ENCODE peak calls at places on chromosomes 5 and 9, in seven cellular contexts. F is SK-N-SH, E is H1, D is HCT116, U is K562, H is HepG2, V is GM12878. L is an unnamed sample.

GRCh38 chr9:75775966-75776691 is 114.3 kb upstream of the PCSK5 start:
- DNase-seq in U (no peak), H (no peak), F (no peak), D (no peak), V (no peak), E (no peak), L (no peak)

GRCh38 chr5:6322163-6322713 is 56.1 kb downstream of the MED10 start:
- DNase-seq in U (no peak), V (no peak), F (no peak), D (no peak), H (no peak), E (no peak), L (no peak)

GRCh38 chr5:157828949-157829639 is 29.9 kb downstream of the CLINT1 start:
- DNase-seq in U (peak), H (no peak), D (no peak), V (no peak), F (peak), E (peak), L (peak)

GRCh38 chr9:2934883-2935282 is 91.0 kb upstream of the PUM3 start:
- DNase-seq in H (no peak), V (no peak), F (no peak), D (no peak), E (no peak), U (no peak), L (no peak)

GRCh38 chr9:123360161-123361085 is 4.4 kb downstream of the CRB2 start:
- DNase-seq in D (no peak), F (peak), V (no peak), E (peak), U (peak), H (peak), L (no peak)

GRCh38 chr9:19026375-19026774 is 6.6 kb downstream of the SAXO1 start:
- DNase-seq in D (no peak), E (no peak), F (no peak), H (no peak), U (no peak), V (no peak), L (no peak)

GRCh38 chr5:37812365-37812764 is 27.5 kb downstream of the GDNF start:
- DNase-seq in F (no peak), U (peak), H (no peak), D (no peak), E (no peak), V (no peak), L (no peak)

GRCh38 chr9:98472216-98472615 is 216.8 kb upstream of the TBC1D2 start:
- DNase-seq in U (no peak), H (no peak), V (no peak), F (no peak), E (no peak), D (no peak), L (no peak)

GRCh38 chr9:33628865-33629410 is 104.9 kb downstream of the ANKRD18B start:
- DNase-seq in F (no peak), E (no peak), V (no peak), D (no peak), U (no peak), H (no peak), L (no peak)

GRCh38 chr5:114473541-114473940 is 111.7 kb downstream of the KCNN2 start:
- DNase-seq in U (no peak), V (no peak), F (no peak), H (no peak), E (no peak), D (no peak), L (peak)

GRCh38 chr9:36676823-36677521 is 104.3 kb downstream of the MELK start:
- DNase-seq in D (no peak), U (no peak), E (no peak), F (peak), V (no peak), H (no peak), L (no peak)

GRCh38 chr9:36679710-36680109 is 107.0 kb downstream of the MELK start:
- DNase-seq in V (no peak), F (no peak), U (no peak), E (no peak), H (no peak), D (no peak), L (no peak)

DNA sequence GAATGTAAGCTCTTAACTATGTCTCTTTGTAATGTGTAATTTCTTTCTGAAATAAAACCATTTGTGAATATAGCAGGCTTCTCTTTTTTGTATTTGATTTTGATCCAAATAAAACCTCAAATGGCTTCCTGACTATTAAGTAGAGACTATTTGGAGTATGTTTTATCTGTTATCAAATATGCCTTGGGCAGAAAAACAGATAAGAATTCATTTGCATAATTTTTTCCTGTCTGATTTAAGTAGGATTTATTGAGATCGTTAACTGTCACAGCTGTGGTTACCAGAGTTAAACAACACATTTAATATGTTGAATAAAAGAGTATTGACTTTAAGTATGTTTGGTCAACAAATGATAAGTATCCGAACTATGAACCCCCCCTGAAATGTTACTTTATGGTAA is 104.9 kb downstream of the MELK start:
- DNase-seq in U (no peak), V (no peak), H (no peak), D (no peak), E (no peak), F (peak), L (no peak)
- TF ChIP-seq JUND in U (no peak), V (no peak), H (no peak), D (no peak), E (no peak), F (no peak), L (no peak)

GRCh38 chr5:57531333-57531732 is 48.7 kb upstream of the ACTBL2 start:
- DNase-seq in U (no peak), V (no peak), F (no peak), E (no peak), H (no peak), D (no peak), L (no peak)

GRCh38 chr5:57527875-57528274 is 45.3 kb upstream of the ACTBL2 start:
- DNase-seq in D (no peak), V (no peak), H (no peak), E (no peak), U (no peak), F (no peak), L (no peak)

GRCh38 chr5:57537831-57538230 is 55.2 kb upstream of the ACTBL2 start:
- DNase-seq in D (no peak), U (no peak), H (no peak), F (no peak), V (no peak), E (no peak), L (no peak)

GRCh38 chr5:57529864-57530263 is 47.3 kb upstream of the ACTBL2 start:
- DNase-seq in V (peak), F (no peak), H (no peak), D (no peak), E (no peak), U (no peak), L (no peak)

DNA sequence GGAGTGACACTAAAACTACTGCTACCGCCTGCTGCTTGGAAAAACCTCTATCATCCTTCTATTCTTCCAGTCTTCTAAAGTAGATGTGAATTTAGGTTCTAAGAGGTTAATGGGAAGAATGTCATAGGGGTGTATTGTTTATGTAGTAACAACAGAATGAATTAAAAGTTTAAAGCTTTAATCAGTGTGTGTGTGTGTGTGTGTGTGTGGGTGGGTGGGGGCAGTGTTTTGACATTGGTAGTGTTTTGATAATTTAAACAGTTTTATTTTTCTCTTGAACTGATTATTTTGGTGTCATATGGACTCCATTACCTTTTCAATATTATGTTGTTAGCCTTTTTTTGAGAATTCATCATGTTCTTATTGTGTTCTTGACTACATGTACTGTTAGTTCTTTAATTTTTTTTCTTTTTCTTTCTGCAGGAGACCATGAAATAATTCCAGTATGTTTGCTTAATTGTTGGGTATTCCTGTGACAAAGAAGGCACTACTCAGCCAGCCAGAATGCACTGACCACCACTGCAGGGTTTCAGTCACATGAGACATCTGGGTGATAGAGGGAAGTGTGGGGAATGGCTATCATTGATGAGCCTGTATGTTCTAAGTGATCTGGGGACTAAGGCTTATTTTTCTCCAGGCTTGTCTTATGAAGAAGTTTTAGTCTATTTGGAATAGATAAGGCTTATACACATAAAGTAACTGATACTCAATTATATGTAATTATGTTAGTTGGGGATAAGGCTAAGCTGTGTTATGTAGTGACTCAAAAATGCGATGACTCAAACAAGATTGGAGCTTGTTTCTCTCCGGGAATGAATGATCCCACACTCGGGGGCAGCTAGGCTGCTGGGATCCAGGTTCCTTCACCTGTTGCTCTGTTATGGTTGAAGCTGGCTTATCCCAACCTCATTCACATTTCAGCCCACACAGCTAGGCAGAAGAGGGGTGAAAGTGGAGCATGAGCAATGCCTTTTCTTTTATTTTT is 50.2 kb upstream of the ACTBL2 start:
- DNase-seq in H (no peak), F (no peak), D (no peak), U (no peak), E (no peak), V (no peak), L (no peak)
- TF ChIP-seq JUND in H (no peak), F (peak), D (no peak), U (no peak), E (no peak), V (no peak), L (no peak)

DNA sequence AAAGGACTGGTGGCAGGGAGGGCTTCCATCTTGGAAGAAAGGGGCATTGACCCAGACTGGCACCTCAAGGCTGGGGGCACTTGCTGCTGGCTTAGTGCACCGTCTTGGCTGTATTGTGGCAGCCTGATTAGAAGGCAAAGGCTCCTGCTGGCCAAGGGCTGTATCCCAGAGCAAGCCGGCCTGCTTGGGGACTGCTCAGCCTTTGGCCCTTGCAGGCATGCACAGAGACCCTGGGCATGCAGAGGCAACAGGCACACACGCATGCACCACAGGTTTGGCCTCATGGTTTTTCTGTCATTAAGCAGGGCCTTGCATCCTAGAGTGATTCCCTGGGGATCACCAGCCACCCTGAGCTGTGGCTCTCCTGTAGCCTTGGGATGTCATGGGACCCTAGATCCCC is 29.0 kb downstream of the PITX1 start:
- DNase-seq in V (no peak), U (no peak), E (no peak), H (no peak), D (no peak), F (peak), L (no peak)
- TF ChIP-seq JUND in V (no peak), U (no peak), E (no peak), H (no peak), D (no peak), F (no peak), L (no peak)

DNA sequence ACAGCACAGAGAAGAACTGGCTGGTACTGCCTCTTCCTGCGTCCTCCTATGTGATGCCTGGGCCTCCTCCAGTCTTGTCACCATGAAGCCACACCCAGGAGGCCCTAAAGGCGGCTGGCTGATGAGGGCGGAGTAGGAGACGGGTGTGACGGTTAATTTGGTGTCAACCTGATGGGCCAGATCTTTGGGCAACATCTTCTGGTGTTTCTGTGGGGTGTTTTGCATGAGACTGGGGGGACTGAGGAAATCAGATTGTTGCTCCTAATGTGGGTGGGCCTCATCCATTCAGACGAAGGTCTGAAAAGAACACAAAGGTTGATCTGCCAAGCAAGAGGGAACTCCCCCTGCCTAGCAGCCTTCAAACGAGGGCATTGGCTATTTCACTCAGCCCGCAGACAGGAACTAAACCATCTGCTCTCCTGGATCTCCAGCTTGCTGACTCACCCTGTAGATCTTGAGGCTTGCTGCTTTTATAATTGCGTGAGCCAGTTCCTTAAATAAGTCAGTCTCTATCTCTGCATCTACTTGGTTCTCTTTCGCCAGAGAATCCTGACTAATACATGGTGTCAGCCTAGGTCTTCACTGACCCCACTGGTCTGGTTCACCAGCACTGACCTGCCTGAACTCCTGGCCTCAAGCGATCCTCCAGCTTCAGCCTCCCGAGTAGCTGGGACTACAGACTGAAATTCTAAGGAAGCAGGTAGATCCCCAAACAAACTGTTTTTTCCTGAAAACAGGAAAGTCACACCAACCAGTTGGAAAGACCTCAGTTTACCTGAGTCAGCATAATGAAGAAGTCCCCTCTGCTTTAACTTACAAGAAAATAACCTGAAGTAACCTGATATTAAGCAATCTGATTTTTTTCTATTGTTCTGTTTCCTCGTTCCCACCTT is 12.8 kb upstream of the ZFP62 start:
- DNase-seq in F (no peak), D (no peak), H (no peak), E (no peak), U (peak), V (peak), L (no peak)
- TF ChIP-seq JUND in F (no peak), D (no peak), H (no peak), E (no peak), U (peak), V (no peak), L (no peak)

GRCh38 chr9:89815903-89816573 is 211.2 kb downstream of the GADD45G start:
- DNase-seq in U (no peak), D (no peak), H (no peak), F (no peak), V (peak), E (no peak), L (no peak)
- TF ChIP-seq JUND in U (no peak), D (no peak), H (no peak), F (no peak), V (peak), E (no peak), L (no peak)

GRCh38 chr5:116773926-116774325 is 199.3 kb upstream of the SEMA6A start:
- DNase-seq in U (no peak), F (no peak), D (no peak), H (no peak), V (no peak), E (peak), L (no peak)
- TF ChIP-seq JUND in U (no peak), F (no peak), D (no peak), H (no peak), V (no peak), E (no peak), L (no peak)

GRCh38 chr9:95481000-95481399 is 35.8 kb downstream of the PTCH1 start:
- DNase-seq in F (no peak), U (no peak), D (no peak), E (no peak), V (peak), H (no peak), L (no peak)

GRCh38 chr9:95486318-95486717 is 30.5 kb downstream of the PTCH1 start:
- DNase-seq in D (no peak), F (no peak), U (no peak), E (no peak), H (no peak), V (no peak), L (no peak)

GRCh38 chr9:95484225-95484624 is 32.5 kb downstream of the PTCH1 start:
- DNase-seq in D (no peak), U (no peak), H (no peak), V (no peak), F (no peak), E (no peak), L (no peak)

GRCh38 chr9:95480346-95480745 is 36.4 kb downstream of the PTCH1 start:
- DNase-seq in V (no peak), H (no peak), F (no peak), U (no peak), D (no peak), E (no peak), L (no peak)

GRCh38 chr9:95483431-95483830 is 33.3 kb downstream of the PTCH1 start:
- DNase-seq in H (no peak), V (no peak), F (no peak), D (no peak), U (no peak), E (no peak), L (no peak)
- TF ChIP-seq JUND in H (no peak), V (no peak), F (no peak), D (no peak), U (no peak), E (no peak), L (no peak)

GRCh38 chr5:109485030-109485429 is 75.3 kb upstream of the PJA2 start:
- DNase-seq in U (peak), H (peak), V (no peak), D (no peak), E (no peak), F (peak), L (no peak)
- TF ChIP-seq JUND in U (no peak), H (no peak), V (no peak), D (no peak), E (no peak), F (no peak), L (no peak)

DNA sequence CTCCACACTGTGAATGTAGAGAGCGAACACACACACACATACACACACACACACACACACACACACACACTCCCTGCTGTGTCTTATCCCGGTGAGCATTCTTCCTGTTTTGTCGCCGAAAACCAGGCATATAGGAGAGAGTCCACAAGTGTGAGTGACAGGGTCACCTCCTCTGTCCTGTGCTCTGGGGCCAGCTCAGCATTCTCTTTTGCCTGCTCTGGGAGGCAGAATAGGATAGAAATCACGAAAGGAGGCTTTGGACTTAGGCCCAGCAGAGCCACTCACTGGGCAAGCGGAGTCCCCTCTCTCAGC is 3.0 kb downstream of the LAMC3 start:
- DNase-seq in D (no peak), H (peak), V (no peak), U (no peak), E (no peak), F (no peak), L (no peak)
- TF ChIP-seq JUND in D (no peak), H (no peak), V (no peak), U (no peak), E (no peak), F (no peak), L (no peak)

GRCh38 chr9:35448511-35448910 is 41.4 kb upstream of the RUSC2 start:
- DNase-seq in E (no peak), D (no peak), H (peak), F (no peak), U (no peak), V (no peak), L (no peak)
- TF ChIP-seq JUND in E (no peak), D (no peak), H (no peak), F (no peak), U (no peak), V (no peak), L (no peak)